ENCODE peak calls at places on chromosome 7, in five cellular contexts. Y is neuronal stem cell, L is IMR-90, G is H9, Z is mesenchymal stem cell. O is an unnamed sample.

GRCh38 chr7:49763791-49764190 is 9.6 kb upstream of the VWC2 start:
- DNase-seq in Y (no peak), L (no peak), G (no peak), Z (no peak), O (no peak)

GRCh38 chr7:7585241-7585928 is 18.7 kb downstream of the MIOS start:
- DNase-seq in Y (no peak), L (no peak), G (no peak), Z (no peak), O (no peak)

GRCh38 chr7:21923663-21924062 is 22.0 kb downstream of the CDCA7L start:
- DNase-seq in Y (peak), L (peak), G (no peak), Z (no peak), O (no peak)

GRCh38 chr7:99497771-99498545 is 2.1 kb downstream of the ZNF394 start:
- DNase-seq in Y (no peak), L (no peak), G (no peak), Z (no peak), O (no peak)

GRCh38 chr7:74234549-74234948 is 19.6 kb downstream of the RFC2 start:
- DNase-seq in Y (no peak), L (no peak), G (no peak), Z (peak), O (no peak)

GRCh38 chr7:94222516-94222915 is 172.2 kb upstream of the COL1A2 start:
- DNase-seq in Y (no peak), L (no peak), G (no peak), Z (no peak), O (no peak)

GRCh38 chr7:118330373-118330772 is 105.9 kb downstream of the ANKRD7 start:
- DNase-seq in Y (no peak), L (no peak), G (no peak), Z (no peak), O (peak)

GRCh38 chr7:82755705-82756551 is 312.4 kb upstream of the CACNA2D1 start:
- DNase-seq in Y (no peak), L (peak), G (no peak), Z (peak), O (no peak)

GRCh38 chr7:473211-473734 is 46.4 kb downstream of the PDGFA start:
- DNase-seq in Y (no peak), L (no peak), G (no peak), Z (no peak), O (no peak)

GRCh38 chr7:40219917-40220316 is 85.1 kb downstream of the SUGCT start:
- DNase-seq in Y (no peak), L (peak), G (no peak), Z (peak), O (peak)

GRCh38 chr7:64687249-64687648 is 21.3 kb downstream of the ZNF107 start:
- DNase-seq in Y (no peak), L (no peak), G (no peak), Z (no peak), O (no peak)

GRCh38 chr7:35544028-35544742 is 150.8 kb downstream of the HERPUD2 start:
- DNase-seq in Y (no peak), L (no peak), G (no peak), Z (no peak), O (no peak)

GRCh38 chr7:636396-636795 is 90.1 kb upstream of the DNAAF5 start:
- DNase-seq in Y (no peak), L (no peak), G (no peak), Z (peak), O (peak)

GRCh38 chr7:43482679-43483252 is 100.1 kb upstream of the STK17A start:
- DNase-seq in Y (no peak), L (no peak), G (no peak), Z (no peak), O (no peak)

GRCh38 chr7:102284891-102285540 is 1.7 kb upstream of the SH2B2 start:
- DNase-seq in Y (no peak), L (no peak), G (no peak), Z (no peak), O (no peak)

GRCh38 chr7:155021699-155022145 is 18.8 kb upstream of the PAXIP1 start:
- DNase-seq in Y (no peak), L (no peak), G (no peak), Z (no peak), O (peak)

GRCh38 chr7:116195451-116195850 is 14.9 kb upstream of the TES start:
- DNase-seq in Y (no peak), L (peak), G (no peak), Z (no peak), O (no peak)

GRCh38 chr7:90698616-90699015 is 102.5 kb downstream of the CDK14 start:
- DNase-seq in Y (no peak), L (no peak), G (no peak), Z (no peak), O (no peak)

GRCh38 chr7:90973146-90973545 is 291.1 kb upstream of the FZD1 start:
- DNase-seq in Y (no peak), L (peak), G (no peak), Z (peak), O (no peak)

GRCh38 chr7:801940-802364 is 30.3 kb upstream of the SUN1 start:
- DNase-seq in Y (no peak), L (no peak), G (no peak), Z (no peak), O (no peak)

GRCh38 chr7:31893365-31893764 is 176.8 kb downstream of the PDE1C start:
- DNase-seq in Y (no peak), L (no peak), G (no peak), Z (no peak), O (no peak)

GRCh38 chr7:154646126-154647013 is 356.6 kb downstream of the PAXIP1 start:
- DNase-seq in Y (no peak), L (no peak), G (no peak), Z (no peak), O (no peak)

GRCh38 chr7:84647797-84648762 is 453.5 kb upstream of the SEMA3A start:
- DNase-seq in Y (no peak), L (peak), G (no peak), Z (peak), O (peak)

GRCh38 chr7:124349443-124349842 is 316.6 kb upstream of the TMEM229A start:
- DNase-seq in Y (no peak), L (no peak), G (no peak), Z (no peak), O (no peak)

GRCh38 chr7:50268223-50268622 is 36.3 kb upstream of the IKZF1 start:
- DNase-seq in Y (no peak), L (no peak), G (no peak), Z (no peak), O (no peak)

GRCh38 chr7:95682913-95683312 is 86.6 kb upstream of the PDK4 start:
- DNase-seq in Y (no peak), L (no peak), G (no peak), Z (no peak), O (no peak)

GRCh38 chr7:95687759-95688343 is 84.5 kb upstream of the DYNC1I1 start:
- DNase-seq in Y (peak), L (peak), G (no peak), Z (peak), O (peak)

GRCh38 chr7:95686109-95686508 is 86.2 kb upstream of the DYNC1I1 start:
- DNase-seq in Y (peak), L (peak), G (peak), Z (peak), O (peak)

GRCh38 chr7:95684037-95684436 is 87.7 kb upstream of the PDK4 start:
- DNase-seq in Y (no peak), L (peak), G (no peak), Z (peak), O (no peak)

GRCh38 chr7:95684505-95684904 is 87.8 kb upstream of the DYNC1I1 start:
- DNase-seq in Y (no peak), L (no peak), G (no peak), Z (peak), O (no peak)
- H2AFZ ChIP-seq in Y (peak), L (no peak), G (no peak), Z (no peak), O (no peak)

GRCh38 chr7:2004841-2005351 is 227.8 kb downstream of the MAD1L1 start:
- DNase-seq in Y (no peak), L (no peak), G (peak), Z (no peak), O (no peak)

GRCh38 chr7:2003931-2004812 is 228.6 kb downstream of the MAD1L1 start:
- DNase-seq in Y (no peak), L (no peak), G (peak), Z (no peak), O (no peak)

GRCh38 chr7:2002561-2003450 is 229.9 kb downstream of the MAD1L1 start:
- DNase-seq in Y (no peak), L (no peak), G (peak), Z (no peak), O (no peak)

GRCh38 chr7:2001601-2002442 is 230.9 kb downstream of the MAD1L1 start:
- DNase-seq in Y (peak), L (no peak), G (no peak), Z (no peak), O (no peak)

DNA sequence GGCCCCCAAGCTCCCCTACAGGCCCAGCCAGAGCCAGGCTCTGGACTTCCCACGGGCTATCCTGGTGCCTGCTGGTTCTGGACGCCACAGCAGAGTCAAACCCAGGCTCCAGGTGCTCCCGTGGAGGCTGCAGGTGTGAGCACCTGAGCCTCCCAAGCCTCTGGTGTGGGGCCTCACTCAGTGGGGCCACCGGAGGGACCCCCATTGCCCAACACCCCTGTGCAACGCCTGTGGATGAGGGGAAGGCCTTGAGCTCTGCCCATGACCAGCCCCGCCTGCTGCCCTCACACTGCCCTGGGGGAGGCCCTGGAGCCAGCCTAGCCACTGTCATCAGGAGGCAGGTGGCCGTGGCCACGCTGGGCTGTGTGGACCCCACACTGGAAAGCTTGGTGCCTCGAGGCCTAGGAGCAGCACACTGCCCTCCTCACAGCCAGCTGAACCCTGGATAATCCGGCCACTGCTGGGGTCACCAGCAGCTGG is 229.3 kb downstream of the MAD1L1 start:
- DNase-seq in Y (no peak), L (no peak), G (peak), Z (no peak), O (no peak)
- H3K27ac ChIP-seq in Y (no peak), L (no peak), G (no peak), Z (no peak), O (no peak)

DNA sequence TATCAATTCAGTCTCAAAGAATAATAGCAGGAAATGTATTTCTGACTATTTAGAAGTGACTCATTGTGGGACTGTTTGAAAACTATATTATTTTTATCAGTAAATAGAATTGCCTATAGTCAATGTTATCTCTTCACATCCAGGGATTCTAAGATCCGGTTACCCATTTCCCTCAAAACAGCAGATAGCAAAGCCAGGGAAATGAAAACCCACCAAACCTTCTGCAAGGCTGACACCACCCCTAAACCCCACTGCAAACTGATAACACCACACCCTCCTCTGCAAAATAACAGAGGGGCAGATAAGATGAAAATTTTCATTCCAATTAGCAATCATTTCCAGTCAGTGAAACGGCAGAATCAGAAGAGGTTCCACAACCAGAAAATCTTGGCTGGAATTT is 179.7 kb upstream of the BMPER start:
- DNase-seq in Y (no peak), L (no peak), G (no peak), Z (no peak), O (no peak)
- H3K4ac ChIP-seq in Y (no peak), L (no peak), G (no peak), Z (no peak), O (no peak)

GRCh38 chr7:25742287-25742686 is 409.7 kb upstream of the NFE2L3 start:
- DNase-seq in Y (no peak), L (no peak), G (no peak), Z (no peak), O (no peak)
- H2AFZ ChIP-seq in Y (no peak), L (no peak), G (no peak), Z (no peak), O (no peak)

GRCh38 chr7:16348251-16348650 is 73.1 kb downstream of the CRPPA start:
- DNase-seq in Y (no peak), L (no peak), G (no peak), Z (no peak), O (no peak)

GRCh38 chr7:16344927-16345326 is 76.4 kb downstream of the CRPPA start:
- DNase-seq in Y (no peak), L (no peak), G (no peak), Z (no peak), O (no peak)

GRCh38 chr7:16345979-16346958 is 75.1 kb downstream of the CRPPA start:
- DNase-seq in Y (no peak), L (peak), G (no peak), Z (peak), O (peak)

GRCh38 chr7:16350634-16351033 is 70.7 kb downstream of the CRPPA start:
- DNase-seq in Y (no peak), L (no peak), G (no peak), Z (no peak), O (no peak)

GRCh38 chr7:16347461-16348192 is 73.7 kb downstream of the CRPPA start:
- DNase-seq in Y (no peak), L (peak), G (no peak), Z (peak), O (no peak)
- H3K27ac ChIP-seq in Y (peak), L (no peak), G (no peak), Z (peak), O (no peak)

DNA sequence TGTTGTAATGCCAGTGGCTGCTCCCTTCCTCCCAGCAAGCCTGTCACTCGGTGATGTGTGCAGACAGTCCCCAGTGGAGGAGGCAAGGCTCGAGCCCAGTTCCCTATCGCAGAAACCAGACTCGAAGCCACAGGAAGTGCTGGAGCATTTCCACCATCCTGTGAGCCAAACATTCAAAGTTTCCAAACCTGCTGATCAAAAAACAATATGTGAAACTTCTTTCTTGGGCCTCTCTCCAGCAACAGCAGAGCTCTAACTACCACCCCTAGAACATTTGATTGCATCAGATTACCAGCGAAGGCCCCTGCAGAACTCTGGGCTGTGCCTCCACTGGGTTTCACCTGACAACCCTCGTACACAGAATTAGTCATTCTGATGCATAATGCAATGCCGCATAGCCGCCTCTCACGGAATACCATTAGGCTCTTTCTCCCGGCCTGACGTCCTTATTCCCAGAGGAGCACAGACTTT is 94.0 kb downstream of the ELMO1 start:
- DNase-seq in Y (no peak), L (no peak), G (no peak), Z (peak), O (peak)
- H3K4ac ChIP-seq in Y (no peak), L (no peak), G (no peak), Z (no peak), O (no peak)

DNA sequence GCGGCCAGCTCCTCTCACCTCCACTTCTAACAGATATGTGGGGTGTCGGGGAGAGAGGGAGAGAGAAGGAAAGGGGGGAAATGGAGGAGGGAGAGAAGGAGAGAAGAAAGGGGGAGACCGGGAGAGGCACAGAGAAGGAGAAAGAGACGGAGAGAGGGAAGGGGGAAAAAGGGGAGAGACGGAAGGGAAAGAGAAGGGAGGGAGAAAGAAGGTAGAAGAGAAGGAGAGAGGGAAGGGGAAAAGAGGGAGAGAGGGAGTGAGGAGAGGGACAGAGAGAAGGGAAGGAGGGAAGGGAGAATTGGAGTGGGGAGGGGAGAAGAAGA is 3.0 kb downstream of the VSTM2A start:
- DNase-seq in Y (no peak), L (no peak), G (no peak), Z (no peak), O (no peak)
- H2AFZ ChIP-seq in Y (no peak), L (no peak), G (no peak), Z (no peak), O (no peak)

O was measured in trophoblast cell.